ENCODE peak calls at places on chromosomes 13 and 19, in five cellular contexts. One of them, this sample, is unnamed.
A peak's percentile ranks its signal among the peaks of the same experiment; 100 is the strongest.

GRCh38 chr13:45626731-45627374 is 11.3 kb upstream of the ERICH6B start:
- DNase-seq in astrocyte of the spinal cord: peak; percentile 13
- DNase-seq in GM12865: no peak
- DNase-seq in choroid plexus epithelial cell: peak; percentile 11
- DNase-seq in PC-3: peak; percentile 42
- DNase-seq in this sample: no peak

GRCh38 chr13:50244913-50245574 is 229.8 kb downstream of the KCNRG start:
- DNase-seq in astrocyte of the spinal cord: peak; percentile 91
- DNase-seq in GM12865: peak; percentile 87
- DNase-seq in choroid plexus epithelial cell: peak; percentile 88
- DNase-seq in PC-3: peak; percentile 90
- DNase-seq in this sample: no peak

GRCh38 chr13:50539791-50540530 is 303.5 kb downstream of the DLEU7 start:
- DNase-seq in astrocyte of the spinal cord: no peak
- DNase-seq in GM12865: no peak
- DNase-seq in choroid plexus epithelial cell: peak; percentile 35
- DNase-seq in PC-3: no peak
- DNase-seq in this sample: no peak

GRCh38 chr13:23620211-23620610 is 50.0 kb downstream of the TNFRSF19 start:
- DNase-seq in astrocyte of the spinal cord: no peak
- DNase-seq in GM12865: no peak
- DNase-seq in choroid plexus epithelial cell: no peak
- DNase-seq in PC-3: no peak
- DNase-seq in this sample: no peak

GRCh38 chr13:113413898-113414282 is 39.4 kb downstream of the ADPRHL1 start:
- DNase-seq in astrocyte of the spinal cord: no peak
- DNase-seq in GM12865: no peak
- DNase-seq in choroid plexus epithelial cell: no peak
- DNase-seq in PC-3: no peak
- DNase-seq in this sample: no peak

GRCh38 chr13:32585625-32586021 is 629 bp upstream of the PDS5B start:
- DNase-seq in astrocyte of the spinal cord: no peak
- DNase-seq in GM12865: peak; percentile 9
- DNase-seq in choroid plexus epithelial cell: no peak
- DNase-seq in PC-3: peak; percentile 3
- DNase-seq in this sample: no peak

GRCh38 chr13:73451120-73452029 is 392.6 kb downstream of the KLF5 start:
- DNase-seq in astrocyte of the spinal cord: peak; percentile 19
- DNase-seq in GM12865: no peak
- DNase-seq in choroid plexus epithelial cell: no peak
- DNase-seq in PC-3: peak; percentile 86
- DNase-seq in this sample: no peak

GRCh38 chr19:47476438-47476972 is 4.8 kb upstream of the SLC8A2 start:
- DNase-seq in astrocyte of the spinal cord: no peak
- DNase-seq in GM12865: no peak
- DNase-seq in choroid plexus epithelial cell: no peak
- DNase-seq in PC-3: no peak
- DNase-seq in this sample: no peak

GRCh38 chr13:60431108-60431700 is 34.2 kb downstream of the TDRD3 start:
- DNase-seq in astrocyte of the spinal cord: peak; percentile 76
- DNase-seq in GM12865: peak; percentile 77
- DNase-seq in choroid plexus epithelial cell: peak; percentile 85
- DNase-seq in PC-3: peak; percentile 61
- DNase-seq in this sample: no peak

GRCh38 chr13:73751290-73751689 is 382.9 kb downstream of the KLF12 start:
- DNase-seq in astrocyte of the spinal cord: no peak
- DNase-seq in GM12865: no peak
- DNase-seq in choroid plexus epithelial cell: no peak
- DNase-seq in PC-3: peak; percentile 54
- DNase-seq in this sample: no peak

GRCh38 chr13:77511552-77511951 is 24.0 kb upstream of the SCEL start:
- DNase-seq in astrocyte of the spinal cord: no peak
- DNase-seq in GM12865: no peak
- DNase-seq in choroid plexus epithelial cell: no peak
- DNase-seq in PC-3: no peak
- DNase-seq in this sample: no peak

GRCh38 chr13:105773887-105774538 is 761.4 kb downstream of the EFNB2 start:
- DNase-seq in astrocyte of the spinal cord: peak; percentile 88
- DNase-seq in GM12865: peak; percentile 39
- DNase-seq in choroid plexus epithelial cell: peak; percentile 66
- DNase-seq in PC-3: peak; percentile 72
- DNase-seq in this sample: no peak

GRCh38 chr19:409515-410242 is 732 bp upstream of the C2CD4C start:
- DNase-seq in astrocyte of the spinal cord: no peak
- DNase-seq in GM12865: no peak
- DNase-seq in choroid plexus epithelial cell: peak; percentile 4
- DNase-seq in PC-3: no peak
- DNase-seq in this sample: no peak

GRCh38 chr19:10286803-10287737 is at the start of gene ICAM4:
- DNase-seq in astrocyte of the spinal cord: no peak
- DNase-seq in GM12865: peak; percentile 70
- DNase-seq in choroid plexus epithelial cell: peak; percentile 92
- DNase-seq in PC-3: no peak
- DNase-seq in this sample: peak; percentile 75

GRCh38 chr19:32241957-32242710 is 103.3 kb upstream of the ZNF507 start:
- DNase-seq in astrocyte of the spinal cord: no peak
- DNase-seq in GM12865: no peak
- DNase-seq in choroid plexus epithelial cell: no peak
- DNase-seq in PC-3: no peak
- DNase-seq in this sample: no peak

GRCh38 chr19:42140125-42140754 is 8.0 kb upstream of the POU2F2 start:
- DNase-seq in astrocyte of the spinal cord: peak; percentile 73
- DNase-seq in GM12865: peak; percentile 35
- DNase-seq in choroid plexus epithelial cell: peak; percentile 83
- DNase-seq in PC-3: peak; percentile 8
- DNase-seq in this sample: peak; percentile 69

GRCh38 chr19:10858204-10858828 is 10.1 kb downstream of the C19orf38 start:
- DNase-seq in astrocyte of the spinal cord: no peak
- DNase-seq in GM12865: peak; percentile 57
- DNase-seq in choroid plexus epithelial cell: peak; percentile 37
- DNase-seq in PC-3: peak; percentile 42
- DNase-seq in this sample: no peak

GRCh38 chr13:59680429-59681024 is 483.2 kb downstream of the DIAPH3 start:
- DNase-seq in astrocyte of the spinal cord: peak; percentile 34
- DNase-seq in GM12865: peak; percentile 37
- DNase-seq in choroid plexus epithelial cell: peak; percentile 56
- DNase-seq in PC-3: peak; percentile 39
- DNase-seq in this sample: no peak

GRCh38 chr13:87674143-87674772 is 3.1 kb downstream of the SLITRK5 start:
- DNase-seq in astrocyte of the spinal cord: peak; percentile 22
- DNase-seq in GM12865: no peak
- DNase-seq in choroid plexus epithelial cell: no peak
- DNase-seq in PC-3: no peak
- DNase-seq in this sample: no peak

GRCh38 chr19:50413531-50413930 is 5.2 kb upstream of the SPIB start:
- DNase-seq in astrocyte of the spinal cord: no peak
- DNase-seq in GM12865: no peak
- DNase-seq in choroid plexus epithelial cell: no peak
- DNase-seq in PC-3: no peak
- DNase-seq in this sample: no peak

GRCh38 chr13:23348270-23349126 is 85.0 kb downstream of the SACS start:
- DNase-seq in astrocyte of the spinal cord: no peak
- DNase-seq in GM12865: no peak
- DNase-seq in choroid plexus epithelial cell: peak; percentile 26
- DNase-seq in PC-3: no peak
- DNase-seq in this sample: no peak

GRCh38 chr19:31335716-31336115 is 13.5 kb downstream of the TSHZ3 start:
- DNase-seq in astrocyte of the spinal cord: no peak
- DNase-seq in GM12865: no peak
- DNase-seq in choroid plexus epithelial cell: no peak
- DNase-seq in PC-3: no peak
- DNase-seq in this sample: no peak

GRCh38 chr13:49265822-49266221 is 18.1 kb downstream of the CDADC1 start:
- DNase-seq in astrocyte of the spinal cord: peak; percentile 78
- DNase-seq in GM12865: no peak
- DNase-seq in choroid plexus epithelial cell: peak; percentile 75
- DNase-seq in PC-3: no peak
- DNase-seq in this sample: no peak

GRCh38 chr19:15124572-15125231 is 17.5 kb downstream of the SYDE1 start:
- DNase-seq in astrocyte of the spinal cord: no peak
- DNase-seq in GM12865: peak; percentile 21
- DNase-seq in choroid plexus epithelial cell: no peak
- DNase-seq in PC-3: no peak
- DNase-seq in this sample: peak; percentile 58

GRCh38 chr13:62302341-62302740 is 886.7 kb upstream of the PCDH20 start:
- DNase-seq in astrocyte of the spinal cord: no peak
- DNase-seq in GM12865: no peak
- DNase-seq in choroid plexus epithelial cell: peak; percentile 8
- DNase-seq in PC-3: peak; percentile 23
- DNase-seq in this sample: no peak

GRCh38 chr13:28678809-28679208 is 19.9 kb downstream of the POMP start:
- DNase-seq in astrocyte of the spinal cord: no peak
- DNase-seq in GM12865: no peak
- DNase-seq in choroid plexus epithelial cell: peak; percentile 25
- DNase-seq in PC-3: peak; percentile 10
- DNase-seq in this sample: no peak
- TF ChIP-seq CTCF in astrocyte of the spinal cord: peak; percentile 24
- TF ChIP-seq CTCF in GM12865: peak; percentile 10
- TF ChIP-seq CTCF in choroid plexus epithelial cell: peak; percentile 42
- TF ChIP-seq CTCF in PC-3: peak; percentile 17
- TF ChIP-seq CTCF in this sample: no peak

GRCh38 chr13:103354189-103354588 is 288.0 kb upstream of the SLC10A2 start:
- DNase-seq in astrocyte of the spinal cord: no peak
- DNase-seq in GM12865: no peak
- DNase-seq in choroid plexus epithelial cell: no peak
- DNase-seq in PC-3: no peak
- DNase-seq in this sample: no peak

GRCh38 chr13:103356226-103356864 is 290.1 kb upstream of the SLC10A2 start:
- DNase-seq in astrocyte of the spinal cord: no peak
- DNase-seq in GM12865: no peak
- DNase-seq in choroid plexus epithelial cell: no peak
- DNase-seq in PC-3: no peak
- DNase-seq in this sample: no peak

GRCh38 chr13:103350147-103350546 is 283.9 kb upstream of the SLC10A2 start:
- DNase-seq in astrocyte of the spinal cord: no peak
- DNase-seq in GM12865: no peak
- DNase-seq in choroid plexus epithelial cell: no peak
- DNase-seq in PC-3: no peak
- DNase-seq in this sample: no peak

GRCh38 chr13:103349664-103350063 is 283.4 kb upstream of the SLC10A2 start:
- DNase-seq in astrocyte of the spinal cord: no peak
- DNase-seq in GM12865: no peak
- DNase-seq in choroid plexus epithelial cell: no peak
- DNase-seq in PC-3: no peak
- DNase-seq in this sample: no peak

DNA sequence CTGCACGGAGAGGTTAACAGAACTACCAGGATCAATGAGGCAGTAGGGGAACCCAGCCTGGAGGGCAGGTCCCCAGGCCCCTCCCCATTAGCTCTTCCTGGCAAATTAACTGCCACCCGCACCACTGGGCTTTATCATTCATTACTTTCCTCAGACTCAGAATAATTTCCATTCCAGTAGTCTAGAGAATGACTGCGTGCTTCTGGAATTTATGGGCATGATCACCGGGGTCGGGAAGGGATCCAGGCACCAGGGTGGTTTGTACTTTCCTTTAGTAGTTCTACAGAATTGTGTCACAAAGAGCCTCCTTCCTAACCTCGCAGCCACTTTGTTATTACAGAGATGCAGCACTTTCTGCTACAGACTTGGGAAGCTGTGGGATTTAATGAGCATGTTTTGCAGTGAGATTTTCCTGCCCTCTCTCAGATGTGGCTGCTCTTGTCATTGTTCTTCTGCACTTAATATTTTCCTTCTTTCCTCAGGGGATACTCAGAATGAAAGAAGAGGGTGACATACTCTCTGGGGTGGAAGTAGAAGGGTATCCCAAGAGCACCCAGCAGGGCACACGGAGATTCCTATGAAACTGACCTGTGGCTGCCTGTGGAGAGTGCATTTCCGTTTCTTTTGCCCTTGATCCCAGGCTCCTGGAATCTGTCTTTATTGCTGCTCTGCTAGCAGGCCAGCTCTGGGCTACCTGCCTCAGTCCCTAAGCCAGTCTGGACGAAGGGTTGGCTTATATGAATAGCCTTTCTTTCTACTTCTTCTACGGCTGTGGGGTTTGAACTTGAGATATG is 285.0 kb upstream of the SLC10A2 start:
- DNase-seq in astrocyte of the spinal cord: peak; percentile 87
- DNase-seq in GM12865: no peak
- DNase-seq in choroid plexus epithelial cell: peak; percentile 70
- DNase-seq in PC-3: peak; percentile 59
- DNase-seq in this sample: peak; percentile 42
- TF ChIP-seq CTCF in astrocyte of the spinal cord: no peak
- TF ChIP-seq CTCF in GM12865: no peak
- TF ChIP-seq CTCF in choroid plexus epithelial cell: no peak
- TF ChIP-seq CTCF in PC-3: no peak
- TF ChIP-seq CTCF in this sample: no peak

GRCh38 chr19:13195678-13196077 is 45.5 kb downstream of the IER2 start:
- DNase-seq in astrocyte of the spinal cord: no peak
- DNase-seq in GM12865: peak; percentile 88
- DNase-seq in choroid plexus epithelial cell: no peak
- DNase-seq in PC-3: no peak
- DNase-seq in this sample: no peak
- TF ChIP-seq CTCF in astrocyte of the spinal cord: no peak
- TF ChIP-seq CTCF in GM12865: peak; percentile 77
- TF ChIP-seq CTCF in choroid plexus epithelial cell: peak; percentile 1
- TF ChIP-seq CTCF in PC-3: no peak
- TF ChIP-seq CTCF in this sample: no peak

GRCh38 chr13:94416454-94417080 is 62.9 kb downstream of the DCT start:
- DNase-seq in astrocyte of the spinal cord: no peak
- DNase-seq in GM12865: peak; percentile 30
- DNase-seq in choroid plexus epithelial cell: peak; percentile 67
- DNase-seq in PC-3: peak; percentile 49
- DNase-seq in this sample: no peak
- TF ChIP-seq CTCF in astrocyte of the spinal cord: peak; percentile 64
- TF ChIP-seq CTCF in GM12865: peak; percentile 58
- TF ChIP-seq CTCF in choroid plexus epithelial cell: peak; percentile 77
- TF ChIP-seq CTCF in PC-3: peak; percentile 66
- TF ChIP-seq CTCF in this sample: no peak